ENCODE peak calls at places on chromosomes 3 and 15, in ten cellular contexts. A is neural crest cell; C is CD4-positive, alpha-beta T cell; W is body of pancreas; O is stimulated activated CD4-positive, alpha-beta T cell treated with anti-CD3 and anti-CD28 coated beads, TNF-alpha, amount 100 ng/mL, for 48 hours; V is GM20000; F is kidney glomerular epithelial cell; T is keratinocyte; L is IMR-90; S is H7. I is an unnamed sample.

GRCh38 chr15:85443593-85444328 is 63.4 kb downstream of the AKAP13 start:
- DNase-seq in F (peak; percentile 72), S (no peak), C (no peak), A (no peak), O (no peak), W (peak; percentile 79), T (peak; percentile 23), L (peak; percentile 33), V (no peak), I (peak; percentile 96)

GRCh38 chr3:160291290-160291908 is 66.2 kb downstream of the C3orf80 start:
- DNase-seq in O (no peak), T (no peak), F (no peak), A (no peak), V (no peak), C (no peak), S (no peak), W (peak; percentile 69), L (no peak), I (peak; percentile 83)

GRCh38 chr15:23912191-23912590 is 225.1 kb upstream of the NDN start:
- DNase-seq in W (peak; percentile 25), O (no peak), A (peak; percentile 46), S (peak; percentile 71), C (no peak), L (no peak), T (no peak), V (no peak), F (no peak), I (no peak)

GRCh38 chr3:72763751-72764440 is 84.3 kb downstream of the SHQ1 start:
- DNase-seq in S (no peak), A (no peak), O (no peak), C (no peak), V (no peak), L (no peak), T (no peak), W (no peak), F (no peak), I (no peak)

GRCh38 chr3:29555590-29555989 is 274.7 kb downstream of the RBMS3 start:
- DNase-seq in F (no peak), T (no peak), C (no peak), A (no peak), V (no peak), S (no peak), O (no peak), W (no peak), L (no peak), I (no peak)

GRCh38 chr15:63405683-63406456 is 24.2 kb upstream of the CA12 start:
- DNase-seq in O (no peak), V (no peak), T (no peak), C (no peak), A (no peak), W (no peak), S (no peak), L (no peak), F (no peak), I (no peak)

GRCh38 chr3:33218446-33219174 is at the start of gene SUSD5:
- DNase-seq in T (no peak), C (no peak), L (peak; percentile 51), O (no peak), W (no peak), F (no peak), A (peak; percentile 44), V (no peak), S (peak; percentile 85), I (no peak)

GRCh38 chr15:62914461-62915079 is 128.0 kb upstream of the TPM1 start:
- DNase-seq in A (no peak), W (no peak), T (no peak), S (no peak), L (no peak), F (no peak), C (no peak), V (no peak), O (no peak), I (no peak)

GRCh38 chr15:63986751-63987341 is 59.4 kb downstream of the DAPK2 start:
- DNase-seq in S (no peak), W (peak; percentile 32), C (no peak), A (no peak), L (no peak), O (no peak), V (peak; percentile 62), F (no peak), T (no peak), I (no peak)

GRCh38 chr3:191336833-191337232 is 6.5 kb upstream of the UTS2B start:
- DNase-seq in W (no peak), T (no peak), O (no peak), V (no peak), S (no peak), L (no peak), F (no peak), C (no peak), A (no peak), I (no peak)

GRCh38 chr3:11072631-11073030 is 80.1 kb downstream of the SLC6A1 start:
- DNase-seq in C (no peak), L (no peak), F (no peak), A (no peak), W (no peak), S (no peak), O (no peak), T (no peak), V (no peak), I (no peak)

GRCh38 chr3:170145278-170145677 is 36.3 kb downstream of the PHC3 start:
- DNase-seq in C (no peak), L (no peak), O (no peak), W (no peak), S (no peak), F (no peak), A (no peak), T (no peak), V (no peak), I (no peak)

GRCh38 chr3:42991369-42992315 is 12.5 kb downstream of the GASK1A start:
- DNase-seq in S (no peak), A (peak; percentile 22), W (no peak), V (no peak), F (no peak), C (no peak), O (no peak), L (peak; percentile 9), T (no peak), I (no peak)

GRCh38 chr3:152444029-152444641 is 175.4 kb downstream of the MBNL1 start:
- DNase-seq in V (peak; percentile 14), S (peak; percentile 10), T (no peak), F (peak; percentile 59), A (no peak), L (peak; percentile 73), O (no peak), W (no peak), C (no peak), I (peak; percentile 42)